ENCODE peak calls at places on chromosome 6, in five cellular contexts. One of them, this sample, is unnamed.

GRCh38 chr6:153131037-153131981 is at the start of gene RGS17:
- DNase-seq in fibroblast of mammary gland: peak; percentile 71
- DNase-seq in natural killer cell: no peak
- DNase-seq in coronary artery: no peak
- DNase-seq in AG10803: peak; percentile 61
- DNase-seq in this sample: peak; percentile 67

GRCh38 chr6:51949451-51949850 is 138.0 kb downstream of the PKHD1 start:
- DNase-seq in fibroblast of mammary gland: no peak
- DNase-seq in natural killer cell: no peak
- DNase-seq in coronary artery: no peak
- DNase-seq in AG10803: no peak
- DNase-seq in this sample: no peak

GRCh38 chr6:10373642-10374359 is 41.1 kb downstream of the TFAP2A start:
- DNase-seq in fibroblast of mammary gland: no peak
- DNase-seq in natural killer cell: no peak
- DNase-seq in coronary artery: peak; percentile 12
- DNase-seq in AG10803: peak; percentile 25
- DNase-seq in this sample: no peak

GRCh38 chr6:139449611-139450000 is 75.2 kb upstream of the CITED2 start:
- DNase-seq in fibroblast of mammary gland: peak; percentile 41
- DNase-seq in natural killer cell: no peak
- DNase-seq in coronary artery: no peak
- DNase-seq in AG10803: peak; percentile 36
- DNase-seq in this sample: no peak

GRCh38 chr6:120576061-120576460 is 758.2 kb downstream of the TBC1D32 start:
- DNase-seq in fibroblast of mammary gland: no peak
- DNase-seq in natural killer cell: no peak
- DNase-seq in coronary artery: no peak
- DNase-seq in AG10803: no peak
- DNase-seq in this sample: no peak

GRCh38 chr6:42333622-42334021 is 116.0 kb upstream of the MRPS10 start:
- DNase-seq in fibroblast of mammary gland: no peak
- DNase-seq in natural killer cell: no peak
- DNase-seq in coronary artery: no peak
- DNase-seq in AG10803: no peak
- DNase-seq in this sample: no peak

GRCh38 chr6:143929975-143930374 is 65.7 kb downstream of the ZC2HC1B start:
- DNase-seq in fibroblast of mammary gland: no peak
- DNase-seq in natural killer cell: no peak
- DNase-seq in coronary artery: no peak
- DNase-seq in AG10803: no peak
- DNase-seq in this sample: no peak

GRCh38 chr6:128208851-128209580 is 308.2 kb upstream of the THEMIS start:
- DNase-seq in fibroblast of mammary gland: peak; percentile 66
- DNase-seq in natural killer cell: no peak
- DNase-seq in coronary artery: no peak
- DNase-seq in AG10803: peak; percentile 56
- DNase-seq in this sample: peak; percentile 43

GRCh38 chr6:10569392-10570127 is 48.4 kb downstream of the GCNT2 start:
- DNase-seq in fibroblast of mammary gland: no peak
- DNase-seq in natural killer cell: no peak
- DNase-seq in coronary artery: no peak
- DNase-seq in AG10803: no peak
- DNase-seq in this sample: peak; percentile 7

GRCh38 chr6:29887330-29887818 is 55.0 kb upstream of the HLA-A start:
- DNase-seq in fibroblast of mammary gland: peak; percentile 21
- DNase-seq in natural killer cell: peak; percentile 62
- DNase-seq in coronary artery: peak; percentile 84
- DNase-seq in AG10803: peak; percentile 17
- DNase-seq in this sample: peak; percentile 49

GRCh38 chr6:5851261-5851757 is 155.4 kb downstream of the NRN1 start:
- DNase-seq in fibroblast of mammary gland: peak; percentile 54
- DNase-seq in natural killer cell: peak; percentile 73
- DNase-seq in coronary artery: no peak
- DNase-seq in AG10803: peak; percentile 27
- DNase-seq in this sample: no peak

GRCh38 chr6:75397806-75398465 is 95.7 kb downstream of the FILIP1 start:
- DNase-seq in fibroblast of mammary gland: peak; percentile 45
- DNase-seq in natural killer cell: no peak
- DNase-seq in coronary artery: no peak
- DNase-seq in AG10803: peak; percentile 17
- DNase-seq in this sample: peak; percentile 19

GRCh38 chr6:63553208-63553607 is 19.1 kb upstream of the LOC128125822 start:
- DNase-seq in fibroblast of mammary gland: no peak
- DNase-seq in natural killer cell: no peak
- DNase-seq in coronary artery: no peak
- DNase-seq in AG10803: no peak
- DNase-seq in this sample: no peak

GRCh38 chr6:119627908-119628669 is 278.5 kb upstream of the MAN1A1 start:
- DNase-seq in fibroblast of mammary gland: peak; percentile 75
- DNase-seq in natural killer cell: no peak
- DNase-seq in coronary artery: no peak
- DNase-seq in AG10803: peak; percentile 39
- DNase-seq in this sample: peak; percentile 45

GRCh38 chr6:80280258-80281010 is 174.0 kb downstream of the BCKDHB start:
- DNase-seq in fibroblast of mammary gland: peak; percentile 40
- DNase-seq in natural killer cell: no peak
- DNase-seq in coronary artery: no peak
- DNase-seq in AG10803: peak; percentile 35
- DNase-seq in this sample: peak; percentile 76

GRCh38 chr6:103140308-103141027 is 1719.3 kb downstream of the HACE1 start:
- DNase-seq in fibroblast of mammary gland: no peak
- DNase-seq in natural killer cell: no peak
- DNase-seq in coronary artery: no peak
- DNase-seq in AG10803: no peak
- DNase-seq in this sample: no peak

GRCh38 chr6:56766806-56767178 is 124.1 kb upstream of the DST start:
- DNase-seq in fibroblast of mammary gland: peak; percentile 78
- DNase-seq in natural killer cell: no peak
- DNase-seq in coronary artery: no peak
- DNase-seq in AG10803: peak; percentile 56
- DNase-seq in this sample: no peak

GRCh38 chr6:9308284-9308683 is 872.9 kb upstream of the SLC35B3 start:
- DNase-seq in fibroblast of mammary gland: no peak
- DNase-seq in natural killer cell: no peak
- DNase-seq in coronary artery: no peak
- DNase-seq in AG10803: peak; percentile 1
- DNase-seq in this sample: no peak

GRCh38 chr6:25179051-25179778 is 100.0 kb upstream of the CARMIL1 start:
- DNase-seq in fibroblast of mammary gland: peak; percentile 85
- DNase-seq in natural killer cell: no peak
- DNase-seq in coronary artery: no peak
- DNase-seq in AG10803: peak; percentile 91
- DNase-seq in this sample: no peak

GRCh38 chr6:150929403-150929802 is 63.9 kb downstream of the MTHFD1L start:
- DNase-seq in fibroblast of mammary gland: no peak
- DNase-seq in natural killer cell: no peak
- DNase-seq in coronary artery: no peak
- DNase-seq in AG10803: peak; percentile 32
- DNase-seq in this sample: no peak

GRCh38 chr6:151962246-151962846 is 154.9 kb downstream of the ESR1 start:
- DNase-seq in fibroblast of mammary gland: peak; percentile 39
- DNase-seq in natural killer cell: no peak
- DNase-seq in coronary artery: no peak
- DNase-seq in AG10803: peak; percentile 76
- DNase-seq in this sample: peak; percentile 6

GRCh38 chr6:31530659-31531058 is 1.9 kb downstream of the MCCD1 start:
- DNase-seq in fibroblast of mammary gland: no peak
- DNase-seq in natural killer cell: no peak
- DNase-seq in coronary artery: no peak
- DNase-seq in AG10803: no peak
- DNase-seq in this sample: no peak
- TF ChIP-seq CTCF in fibroblast of mammary gland: peak; percentile 8
- TF ChIP-seq CTCF in natural killer cell: no peak
- TF ChIP-seq CTCF in coronary artery: no peak
- TF ChIP-seq CTCF in AG10803: no peak
- TF ChIP-seq CTCF in this sample: no peak

GRCh38 chr6:1553562-1554088 is 56.1 kb upstream of the FOXC1 start:
- DNase-seq in fibroblast of mammary gland: peak; percentile 56
- DNase-seq in natural killer cell: no peak
- DNase-seq in coronary artery: no peak
- DNase-seq in AG10803: no peak
- DNase-seq in this sample: peak; percentile 34

GRCh38 chr6:1552296-1552761 is 57.4 kb upstream of the FOXC1 start:
- DNase-seq in fibroblast of mammary gland: peak; percentile 69
- DNase-seq in natural killer cell: no peak
- DNase-seq in coronary artery: no peak
- DNase-seq in AG10803: peak; percentile 51
- DNase-seq in this sample: peak; percentile 86

GRCh38 chr6:1558388-1558787 is 51.3 kb upstream of the FOXC1 start:
- DNase-seq in fibroblast of mammary gland: peak; percentile 61
- DNase-seq in natural killer cell: no peak
- DNase-seq in coronary artery: no peak
- DNase-seq in AG10803: no peak
- DNase-seq in this sample: no peak

GRCh38 chr6:1554241-1554880 is 55.4 kb upstream of the FOXC1 start:
- DNase-seq in fibroblast of mammary gland: no peak
- DNase-seq in natural killer cell: peak; percentile 47
- DNase-seq in coronary artery: no peak
- DNase-seq in AG10803: peak; percentile 41
- DNase-seq in this sample: no peak

GRCh38 chr6:1554881-1555569 is 54.7 kb upstream of the FOXC1 start:
- DNase-seq in fibroblast of mammary gland: peak; percentile 62
- DNase-seq in natural killer cell: peak; percentile 69
- DNase-seq in coronary artery: no peak
- DNase-seq in AG10803: peak; percentile 53
- DNase-seq in this sample: peak; percentile 74
- TF ChIP-seq CTCF in fibroblast of mammary gland: no peak
- TF ChIP-seq CTCF in natural killer cell: peak; percentile 84
- TF ChIP-seq CTCF in coronary artery: peak; percentile 99
- TF ChIP-seq CTCF in AG10803: peak; percentile 52
- TF ChIP-seq CTCF in this sample: peak; percentile 89

GRCh38 chr6:141830530-141830929 is 302.2 kb upstream of the GJE1 start:
- DNase-seq in fibroblast of mammary gland: no peak
- DNase-seq in natural killer cell: no peak
- DNase-seq in coronary artery: no peak
- DNase-seq in AG10803: no peak
- DNase-seq in this sample: no peak

GRCh38 chr6:141824258-141824795 is 308.4 kb upstream of the GJE1 start:
- DNase-seq in fibroblast of mammary gland: no peak
- DNase-seq in natural killer cell: no peak
- DNase-seq in coronary artery: no peak
- DNase-seq in AG10803: no peak
- DNase-seq in this sample: no peak

GRCh38 chr6:141829996-141830395 is 302.7 kb upstream of the GJE1 start:
- DNase-seq in fibroblast of mammary gland: no peak
- DNase-seq in natural killer cell: no peak
- DNase-seq in coronary artery: no peak
- DNase-seq in AG10803: no peak
- DNase-seq in this sample: no peak

GRCh38 chr6:141833001-141833655 is 299.6 kb upstream of the GJE1 start:
- DNase-seq in fibroblast of mammary gland: no peak
- DNase-seq in natural killer cell: no peak
- DNase-seq in coronary artery: no peak
- DNase-seq in AG10803: no peak
- DNase-seq in this sample: no peak

DNA sequence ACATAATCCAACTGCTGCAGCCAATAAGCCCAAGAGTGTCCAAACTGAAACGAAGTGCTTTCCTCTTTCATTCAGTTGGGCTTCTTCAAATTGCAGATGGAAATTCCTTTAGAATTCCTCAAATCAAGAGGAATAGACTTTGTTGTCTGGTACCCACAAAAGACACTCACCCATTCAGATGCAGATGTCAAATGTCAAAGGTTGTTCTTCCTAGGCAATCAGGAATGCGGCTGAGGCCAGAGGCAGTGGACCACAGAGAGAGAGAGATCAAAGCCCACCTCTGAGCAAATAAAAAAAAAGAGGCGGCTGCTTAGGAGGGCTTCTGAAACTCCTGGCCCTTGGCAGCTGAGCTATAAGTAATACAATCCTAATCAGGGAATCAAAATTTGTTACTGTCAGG is 303.2 kb upstream of the GJE1 start:
- DNase-seq in fibroblast of mammary gland: no peak
- DNase-seq in natural killer cell: no peak
- DNase-seq in coronary artery: no peak
- DNase-seq in AG10803: no peak
- DNase-seq in this sample: no peak
- TF ChIP-seq CTCF in fibroblast of mammary gland: no peak
- TF ChIP-seq CTCF in natural killer cell: no peak
- TF ChIP-seq CTCF in coronary artery: no peak
- TF ChIP-seq CTCF in AG10803: no peak
- TF ChIP-seq CTCF in this sample: no peak

DNA sequence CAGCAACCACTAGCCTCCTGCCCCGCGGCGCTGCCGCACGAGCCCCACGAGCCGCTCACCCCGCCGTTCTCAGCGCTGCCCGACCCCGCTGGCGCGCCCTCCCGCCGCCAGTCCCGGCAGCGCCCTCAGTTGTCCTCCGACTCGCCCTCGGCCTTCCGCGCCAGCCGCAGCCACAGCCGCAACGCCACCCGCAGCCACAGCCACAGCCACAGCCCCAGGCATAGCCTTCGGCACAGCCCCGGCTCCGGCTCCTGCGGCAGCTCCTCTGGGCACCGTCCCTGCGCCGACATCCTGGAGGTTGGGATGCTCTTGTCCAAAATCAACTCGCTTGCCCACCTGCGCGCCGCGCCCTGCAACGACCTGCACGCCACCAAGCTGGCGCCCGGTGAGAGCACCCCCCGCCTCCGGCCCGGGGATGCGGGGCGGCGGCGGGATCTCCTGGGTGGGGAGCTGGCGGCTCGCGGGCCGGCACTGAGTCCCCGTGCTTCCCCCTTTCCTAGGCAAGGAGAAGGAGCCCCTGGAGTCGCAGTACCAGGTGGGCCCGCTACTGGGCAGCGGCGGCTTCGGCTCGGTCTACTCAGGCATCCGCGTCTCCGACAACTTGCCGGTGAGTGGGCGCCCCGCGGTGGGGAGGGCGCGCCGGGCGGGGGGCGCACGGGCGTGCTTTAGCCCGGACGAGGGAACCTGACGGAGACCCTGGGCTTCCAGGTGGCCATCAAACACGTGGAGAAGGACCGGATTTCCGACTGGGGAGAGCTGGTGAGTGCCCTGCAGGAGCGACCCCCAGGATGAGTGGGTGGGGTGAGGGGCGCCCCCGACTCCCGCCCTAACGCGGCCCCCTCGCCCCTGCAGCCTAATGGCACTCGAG is 555 bp downstream of the PIM1 start:
- DNase-seq in fibroblast of mammary gland: no peak
- DNase-seq in natural killer cell: peak; percentile 69
- DNase-seq in coronary artery: peak; percentile 89
- DNase-seq in AG10803: peak; percentile 42
- DNase-seq in this sample: peak; percentile 43
- TF ChIP-seq CTCF in fibroblast of mammary gland: no peak
- TF ChIP-seq CTCF in natural killer cell: peak; percentile 26
- TF ChIP-seq CTCF in coronary artery: no peak
- TF ChIP-seq CTCF in AG10803: peak; percentile 18
- TF ChIP-seq CTCF in this sample: peak; percentile 20

GRCh38 chr6:163964778-163965177 is 550.3 kb downstream of the QKI start:
- DNase-seq in fibroblast of mammary gland: no peak
- DNase-seq in natural killer cell: no peak
- DNase-seq in coronary artery: no peak
- DNase-seq in AG10803: no peak
- DNase-seq in this sample: no peak
- TF ChIP-seq CTCF in fibroblast of mammary gland: no peak
- TF ChIP-seq CTCF in natural killer cell: no peak
- TF ChIP-seq CTCF in coronary artery: no peak
- TF ChIP-seq CTCF in AG10803: no peak
- TF ChIP-seq CTCF in this sample: no peak

This sample was measured in MCF 10A.